ENCODE peak calls at places on chromosomes 2 and 18, in four cellular contexts. W is cardiac fibroblast, Q is ovary, O is HFF-Myc. G is an unnamed sample.

GRCh38 chr2:209579236-209579749 is 155.4 kb downstream of the MAP2 start:
- DNase-seq in W (peak; percentile 50), Q (peak; percentile 16), O (no peak), G (peak; percentile 1)

GRCh38 chr18:70195852-70196434 is 9.5 kb downstream of the RTTN start:
- DNase-seq in W (peak; percentile 79), Q (no peak), O (no peak), G (peak; percentile 41)

GRCh38 chr18:54358495-54358793 is 738 bp downstream of the C18orf54 start:
- DNase-seq in W (peak; percentile 44), Q (peak; percentile 16), O (peak; percentile 3), G (no peak)

GRCh38 chr2:176134978-176135575 is 5.6 kb downstream of the HOXD8 start:
- DNase-seq in W (peak; percentile 20), Q (peak; percentile 64), O (no peak), G (no peak)

GRCh38 chr2:85997016-85997970 is 108.4 kb downstream of the POLR1A start:
- DNase-seq in W (peak; percentile 10), Q (peak; percentile 63), O (no peak), G (no peak)

GRCh38 chr2:148930046-148930775 is 55.2 kb downstream of the KIF5C start:
- DNase-seq in W (peak; percentile 52), Q (no peak), O (no peak), G (no peak)

GRCh38 chr18:55422456-55423185 is 165.4 kb downstream of the TCF4 start:
- DNase-seq in W (peak; percentile 71), Q (peak; percentile 63), O (no peak), G (no peak)

GRCh38 chr2:90077948-90078347 is 1386.5 kb downstream of the RPIA start:
- DNase-seq in W (no peak), Q (no peak), O (no peak), G (no peak)

GRCh38 chr2:235170016-235170415 is 218.2 kb downstream of the SH3BP4 start:
- DNase-seq in W (peak; percentile 88), Q (no peak), O (no peak), G (no peak)

GRCh38 chr2:28375742-28376631 is 16.7 kb upstream of the FOSL2 start:
- DNase-seq in W (no peak), Q (no peak), O (no peak), G (no peak)

GRCh38 chr2:26528186-26528585 is 50.3 kb upstream of the OTOF start:
- DNase-seq in W (no peak), Q (no peak), O (no peak), G (no peak)

GRCh38 chr18:39647627-39648502 is 2082.3 kb upstream of the CELF4 start:
- DNase-seq in W (peak; percentile 84), Q (no peak), O (peak; percentile 35), G (peak; percentile 89)

GRCh38 chr2:65846984-65847383 is 414.6 kb upstream of the SPRED2 start:
- DNase-seq in W (no peak), Q (no peak), O (no peak), G (no peak)

GRCh38 chr2:177058747-177059146 is 153.8 kb upstream of the HNRNPA3 start:
- DNase-seq in W (no peak), Q (no peak), O (no peak), G (no peak)

GRCh38 chr2:43027103-43027482 is 199.3 kb downstream of the ZFP36L2 start:
- DNase-seq in W (no peak), Q (peak; percentile 23), O (no peak), G (no peak)

GRCh38 chr2:240225116-240225515 is 84.7 kb upstream of the OTOS start:
- DNase-seq in W (no peak), Q (no peak), O (no peak), G (no peak)

GRCh38 chr2:212539145-212539880 is 711 bp upstream of the ERBB4 start:
- DNase-seq in W (peak; percentile 12), Q (no peak), O (no peak), G (no peak)

GRCh38 chr2:128166954-128167353 is 76.0 kb downstream of the UGGT1 start:
- DNase-seq in W (no peak), Q (no peak), O (no peak), G (no peak)
- H3K4me3 ChIP-seq in W (no peak overlapping the region), Q (no peak overlapping the region), O (no peak overlapping the region), G (no peak overlapping the region)

GRCh38 chr2:10266133-10266620 is 36.5 kb upstream of the HPCAL1 start:
- DNase-seq in W (peak; percentile 36), Q (no peak), O (no peak), G (no peak)

GRCh38 chr2:10269711-10270610 is 32.7 kb upstream of the HPCAL1 start:
- DNase-seq in W (no peak), Q (no peak), O (no peak), G (no peak)

GRCh38 chr2:10267036-10267435 is 35.7 kb upstream of the HPCAL1 start:
- DNase-seq in W (no peak), Q (no peak), O (no peak), G (no peak)

GRCh38 chr2:10269291-10269690 is 33.4 kb upstream of the HPCAL1 start:
- DNase-seq in W (no peak), Q (no peak), O (no peak), G (no peak)

DNA sequence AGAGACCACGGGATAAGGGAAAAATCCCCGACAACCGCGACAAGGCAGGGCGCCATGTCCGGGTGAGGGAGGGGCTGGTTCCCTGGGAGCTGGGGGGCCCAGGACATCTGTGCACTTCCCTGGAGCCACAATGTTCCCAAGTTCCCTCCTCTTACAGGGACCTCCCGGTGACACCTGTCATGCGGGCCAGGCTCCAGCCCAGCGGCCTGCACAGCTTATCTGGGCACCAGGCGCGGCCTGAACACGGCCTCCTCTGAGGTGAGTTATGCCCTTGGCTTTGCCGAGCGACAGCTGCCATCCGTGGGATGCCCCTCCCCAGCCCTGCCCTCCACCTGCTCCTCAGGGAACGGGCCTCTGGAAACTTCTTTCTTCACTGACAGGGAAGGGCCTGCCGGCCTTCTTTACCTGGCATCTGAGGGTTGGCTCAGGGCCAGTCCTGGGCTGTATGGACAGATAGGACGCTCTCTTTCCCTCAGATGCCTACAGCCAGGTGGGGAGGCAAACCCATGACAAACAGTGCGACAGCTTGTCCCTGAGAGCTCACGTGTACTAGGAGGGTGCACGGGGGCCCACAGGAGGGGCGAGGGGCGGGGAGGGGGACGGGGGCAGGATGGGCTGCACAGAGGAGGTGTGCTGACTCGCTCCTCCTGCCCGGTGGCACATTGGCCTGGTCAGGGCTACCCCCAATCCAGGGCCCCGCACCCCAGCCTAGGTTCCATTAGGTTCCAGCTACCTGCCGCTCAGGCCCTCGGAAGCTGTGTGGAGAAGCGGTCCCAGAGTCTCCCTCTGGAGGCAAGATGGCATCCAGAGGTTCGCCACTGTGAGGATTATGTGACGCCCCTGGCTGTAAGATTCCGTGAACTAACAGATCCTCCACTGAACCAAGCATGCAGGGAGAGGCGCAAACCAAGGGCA is 34.9 kb upstream of the HPCAL1 start:
- DNase-seq in W (no peak), Q (no peak), O (no peak), G (no peak)
- TF ChIP-seq CTCF in W (no peak), Q (no peak), O (no peak), G (no peak)

DNA sequence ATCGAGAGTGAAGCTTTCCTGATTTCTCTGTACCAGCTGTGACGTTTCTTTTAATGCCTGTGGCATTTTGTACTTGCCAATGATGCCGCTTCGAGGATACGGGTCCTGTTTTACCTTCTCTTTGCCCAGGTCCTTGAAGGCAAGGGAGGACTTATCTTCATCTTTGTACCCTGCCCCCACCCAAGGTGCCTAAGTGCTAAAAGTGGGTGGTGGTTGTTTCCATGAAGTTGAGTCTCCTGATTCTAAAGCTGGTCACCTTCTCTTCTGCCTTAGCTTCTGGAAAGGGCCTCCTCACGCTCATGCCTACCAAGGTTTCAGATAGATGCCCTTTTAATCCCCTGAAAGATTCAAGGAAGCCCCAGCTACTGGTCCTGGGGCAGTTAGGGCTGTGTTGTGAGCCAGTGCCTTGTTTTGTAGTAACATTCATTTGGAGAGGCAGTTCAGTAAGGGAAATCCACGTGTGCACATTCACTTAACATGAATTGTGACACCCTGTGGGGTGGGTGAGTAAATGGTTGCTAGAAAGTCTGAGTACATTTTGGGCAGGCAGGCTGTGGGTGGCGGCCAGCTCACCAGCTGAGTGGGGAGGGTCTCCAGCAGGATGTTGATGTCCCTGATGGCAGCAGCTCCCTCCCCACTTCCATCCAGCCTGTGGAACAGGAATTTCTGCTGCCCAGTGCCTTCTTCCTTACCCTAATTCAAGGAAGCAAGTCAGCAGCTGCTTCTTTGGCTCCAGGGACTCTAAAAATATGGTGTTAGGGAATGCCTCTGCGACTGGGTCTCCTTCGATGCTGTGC is 6.2 kb downstream of the LBH start:
- DNase-seq in W (peak; percentile 37), Q (no peak), O (no peak), G (no peak)
- H3K4me3 ChIP-seq in W (no peak overlapping the region), Q (no peak overlapping the region), O (no peak overlapping the region), G (no peak overlapping the region)

DNA sequence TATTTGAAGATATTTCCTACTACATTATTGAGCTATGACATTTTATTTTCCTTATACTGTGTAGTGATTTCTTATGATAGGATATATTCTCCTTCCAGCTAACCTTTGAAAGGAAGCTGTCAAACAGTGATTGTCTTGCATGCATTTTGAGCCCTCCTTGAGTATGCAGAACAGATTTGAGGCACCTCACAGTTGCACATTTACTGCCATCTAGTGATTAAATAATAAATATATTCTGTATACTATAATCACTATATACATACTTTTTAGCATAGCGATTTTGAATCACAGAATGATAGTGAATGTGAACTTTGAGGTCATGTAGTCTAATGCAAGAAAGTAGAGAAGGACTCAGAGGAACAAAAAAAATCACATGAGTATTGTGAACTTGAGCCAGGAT is 268.4 kb upstream of the CDH19 start:
- DNase-seq in W (peak; percentile 29), Q (no peak), O (no peak), G (peak; percentile 18)
- TF ChIP-seq CTCF in W (no peak), Q (no peak), O (no peak), G (peak; percentile 32)

DNA sequence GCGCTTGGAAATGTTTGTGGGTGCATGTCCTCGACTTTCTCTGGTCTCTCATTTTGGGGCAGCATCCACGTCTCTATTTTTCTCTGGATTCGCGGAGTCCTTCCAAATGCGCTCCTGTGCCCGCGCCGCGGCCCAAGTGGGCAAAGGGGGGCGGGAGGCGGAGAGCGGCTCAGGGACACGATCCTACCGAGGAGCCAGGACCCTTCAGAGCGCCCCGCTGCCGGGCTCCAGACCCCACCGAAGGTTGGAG is 990 bp downstream of the EPAS1 start:
- DNase-seq in W (no peak), Q (no peak), O (no peak), G (no peak)
- H3K4me3 ChIP-seq in W (peak overlapping the region; percentile 92), Q (peak overlapping the region; percentile 73), O (peak overlapping the region; percentile 55), G (peak overlapping the region; percentile 55)

DNA sequence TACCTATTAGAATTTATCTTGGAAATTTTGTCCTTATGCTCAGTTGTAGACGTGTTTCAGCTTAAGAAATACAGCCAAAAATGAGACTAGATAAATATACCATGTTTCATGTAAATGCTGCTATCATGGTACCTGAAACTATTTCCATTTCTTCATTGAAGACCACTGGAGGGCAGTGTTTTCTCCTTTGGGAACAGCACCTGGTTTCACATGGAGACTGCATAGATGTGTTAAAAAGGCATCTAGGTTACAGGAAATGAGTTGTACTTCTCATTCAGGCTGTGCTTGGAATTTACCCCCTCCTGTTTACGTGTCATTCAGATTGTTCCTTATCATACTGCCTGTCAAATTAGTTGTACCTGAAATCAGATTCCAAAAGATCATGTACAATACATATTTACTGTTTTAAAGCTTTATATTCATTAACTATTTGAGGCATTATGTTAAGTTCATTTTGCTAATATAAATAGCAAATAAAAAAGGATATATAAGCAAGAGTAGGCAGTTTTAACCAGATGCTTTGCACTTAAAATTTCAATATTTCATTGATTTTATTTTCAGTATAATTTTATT is 57.3 kb upstream of the PSMD14 start:
- DNase-seq in W (peak; percentile 66), Q (no peak), O (no peak), G (peak; percentile 32)
- TF ChIP-seq CTCF in W (peak; percentile 58), Q (no peak), O (peak; percentile 63), G (peak; percentile 67)